ENCODE peak calls at places on chromosomes 4 and X, in five cellular contexts. One of them, this sample, is unnamed. For H3K27me3, the result is how much of the 10 kb centered on the place peaks cover.

GRCh38 chrX:26845051-26845450 is 618.1 kb downstream of the PPP4R3C start:
- DNase-seq in spleen: no peak
- DNase-seq in cardiac muscle cell: peak
- DNase-seq in ascending aorta: no peak
- DNase-seq in brain microvascular endothelial cell: peak
- DNase-seq in this sample: no peak

GRCh38 chr4:151688785-151689043 is 72.1 kb downstream of the GATB start:
- DNase-seq in spleen: no peak
- DNase-seq in cardiac muscle cell: no peak
- DNase-seq in ascending aorta: no peak
- DNase-seq in brain microvascular endothelial cell: no peak
- DNase-seq in this sample: no peak

GRCh38 chr4:147822128-147822527 is 90.2 kb downstream of the ARHGAP10 start:
- DNase-seq in spleen: no peak
- DNase-seq in cardiac muscle cell: peak
- DNase-seq in ascending aorta: peak
- DNase-seq in brain microvascular endothelial cell: no peak
- DNase-seq in this sample: peak

GRCh38 chr4:183057255-183057654 is 41.8 kb upstream of the WWC2 start:
- DNase-seq in spleen: no peak
- DNase-seq in cardiac muscle cell: no peak
- DNase-seq in ascending aorta: no peak
- DNase-seq in brain microvascular endothelial cell: no peak
- DNase-seq in this sample: no peak

GRCh38 chr4:180827610-180828009 is 1415.6 kb upstream of the TENM3 start:
- DNase-seq in spleen: no peak
- DNase-seq in cardiac muscle cell: peak
- DNase-seq in ascending aorta: no peak
- DNase-seq in brain microvascular endothelial cell: no peak
- DNase-seq in this sample: no peak

GRCh38 chr4:31290836-31291235 is 570.7 kb downstream of the PCDH7 start:
- DNase-seq in spleen: no peak
- DNase-seq in cardiac muscle cell: no peak
- DNase-seq in ascending aorta: no peak
- DNase-seq in brain microvascular endothelial cell: no peak
- DNase-seq in this sample: no peak

GRCh38 chr4:26489101-26489669 is 1.1 kb downstream of the CCKAR start:
- DNase-seq in spleen: no peak
- DNase-seq in cardiac muscle cell: no peak
- DNase-seq in ascending aorta: no peak
- DNase-seq in brain microvascular endothelial cell: no peak
- DNase-seq in this sample: no peak

GRCh38 chr4:636628-636950 is 11.2 kb downstream of the PDE6B start:
- DNase-seq in spleen: no peak
- DNase-seq in cardiac muscle cell: no peak
- DNase-seq in ascending aorta: no peak
- DNase-seq in brain microvascular endothelial cell: no peak
- DNase-seq in this sample: peak

GRCh38 chr4:88796545-88796944 is 98.9 kb upstream of the NAP1L5 start:
- DNase-seq in spleen: no peak
- DNase-seq in cardiac muscle cell: no peak
- DNase-seq in ascending aorta: no peak
- DNase-seq in brain microvascular endothelial cell: no peak
- DNase-seq in this sample: no peak

GRCh38 chrX:27680726-27681125 is 90.6 kb downstream of the DCAF8L2 start:
- DNase-seq in spleen: no peak
- DNase-seq in cardiac muscle cell: peak
- DNase-seq in ascending aorta: no peak
- DNase-seq in brain microvascular endothelial cell: peak
- DNase-seq in this sample: no peak

GRCh38 chrX:151973851-151974335 is 583 bp downstream of the GABRE start:
- DNase-seq in spleen: no peak
- DNase-seq in cardiac muscle cell: no peak
- DNase-seq in ascending aorta: peak
- DNase-seq in brain microvascular endothelial cell: no peak
- DNase-seq in this sample: no peak

GRCh38 chr4:34723606-34724005 is 1520.7 kb downstream of the ARAP2 start:
- DNase-seq in spleen: no peak
- DNase-seq in cardiac muscle cell: no peak
- DNase-seq in ascending aorta: no peak
- DNase-seq in brain microvascular endothelial cell: no peak
- DNase-seq in this sample: no peak

GRCh38 chrX:125778256-125778655 is 387.8 kb downstream of the DCAF12L2 start:
- DNase-seq in spleen: no peak
- DNase-seq in cardiac muscle cell: no peak
- DNase-seq in ascending aorta: no peak
- DNase-seq in brain microvascular endothelial cell: no peak
- DNase-seq in this sample: no peak

GRCh38 chr4:139922625-139923024 is 231.4 kb downstream of the MAML3 start:
- DNase-seq in spleen: no peak
- DNase-seq in cardiac muscle cell: peak
- DNase-seq in ascending aorta: no peak
- DNase-seq in brain microvascular endothelial cell: no peak
- DNase-seq in this sample: no peak

GRCh38 chrX:133699023-133699728 is 283.9 kb upstream of the GPC4 start:
- DNase-seq in spleen: no peak
- DNase-seq in cardiac muscle cell: no peak
- DNase-seq in ascending aorta: no peak
- DNase-seq in brain microvascular endothelial cell: no peak
- DNase-seq in this sample: no peak

GRCh38 chrX:19272452-19272851 is 71.3 kb upstream of the PDHA1 start:
- DNase-seq in spleen: no peak
- DNase-seq in cardiac muscle cell: peak
- DNase-seq in ascending aorta: no peak
- DNase-seq in brain microvascular endothelial cell: no peak
- DNase-seq in this sample: no peak

GRCh38 chr4:3440979-3441500 is 728 bp upstream of the HGFAC start:
- DNase-seq in spleen: no peak
- DNase-seq in cardiac muscle cell: peak
- DNase-seq in ascending aorta: no peak
- DNase-seq in brain microvascular endothelial cell: no peak
- DNase-seq in this sample: no peak

GRCh38 chr4:154822775-154823174 is 41.7 kb downstream of the RBM46 start:
- DNase-seq in spleen: no peak
- DNase-seq in cardiac muscle cell: peak
- DNase-seq in ascending aorta: no peak
- DNase-seq in brain microvascular endothelial cell: no peak
- DNase-seq in this sample: no peak

GRCh38 chr4:676871-677235 is 2.5 kb downstream of the MYL5 start:
- DNase-seq in spleen: no peak
- DNase-seq in cardiac muscle cell: no peak
- DNase-seq in ascending aorta: no peak
- DNase-seq in brain microvascular endothelial cell: no peak
- DNase-seq in this sample: no peak

GRCh38 chrX:112694062-112694461 is 14.3 kb upstream of the LHFPL1 start:
- DNase-seq in spleen: no peak
- DNase-seq in cardiac muscle cell: no peak
- DNase-seq in ascending aorta: no peak
- DNase-seq in brain microvascular endothelial cell: no peak
- DNase-seq in this sample: no peak

GRCh38 chr4:76310683-76311082 is 4.2 kb downstream of the STBD1 start:
- DNase-seq in spleen: no peak
- DNase-seq in cardiac muscle cell: no peak
- DNase-seq in ascending aorta: no peak
- DNase-seq in brain microvascular endothelial cell: no peak
- DNase-seq in this sample: no peak

GRCh38 chr4:77264826-77265225 is 107.8 kb downstream of the CCNG2 start:
- DNase-seq in spleen: no peak
- DNase-seq in cardiac muscle cell: no peak
- DNase-seq in ascending aorta: no peak
- DNase-seq in brain microvascular endothelial cell: no peak
- DNase-seq in this sample: no peak

GRCh38 chrX:38816158-38816557 is 14.9 kb downstream of the MID1IP1 start:
- DNase-seq in spleen: no peak
- DNase-seq in cardiac muscle cell: no peak
- DNase-seq in ascending aorta: no peak
- DNase-seq in brain microvascular endothelial cell: no peak
- DNase-seq in this sample: no peak

GRCh38 chr4:13236485-13236884 is 247.7 kb downstream of the RAB28 start:
- DNase-seq in spleen: no peak
- DNase-seq in cardiac muscle cell: no peak
- DNase-seq in ascending aorta: no peak
- DNase-seq in brain microvascular endothelial cell: no peak
- DNase-seq in this sample: no peak

GRCh38 chrX:96027363-96027894 is 657.2 kb upstream of the DIAPH2 start:
- DNase-seq in spleen: no peak
- DNase-seq in cardiac muscle cell: peak
- DNase-seq in ascending aorta: no peak
- DNase-seq in brain microvascular endothelial cell: no peak
- DNase-seq in this sample: no peak

GRCh38 chr4:75549019-75549418 is 6.8 kb upstream of the ODAPH start:
- DNase-seq in spleen: no peak
- DNase-seq in cardiac muscle cell: no peak
- DNase-seq in ascending aorta: no peak
- DNase-seq in brain microvascular endothelial cell: no peak
- DNase-seq in this sample: no peak

GRCh38 chrX:106249706-106250379 is 81.7 kb downstream of the PWWP3B start:
- DNase-seq in spleen: no peak
- DNase-seq in cardiac muscle cell: peak
- DNase-seq in ascending aorta: no peak
- DNase-seq in brain microvascular endothelial cell: no peak
- DNase-seq in this sample: no peak

GRCh38 chrX:155968106-155968714 is 29.3 kb upstream of the IL9R start:
- DNase-seq in spleen: no peak
- DNase-seq in cardiac muscle cell: no peak
- DNase-seq in ascending aorta: no peak
- DNase-seq in brain microvascular endothelial cell: no peak
- DNase-seq in this sample: no peak

GRCh38 chr4:121740796-121741409 is 24.1 kb downstream of the SMIM43 start:
- DNase-seq in spleen: no peak
- DNase-seq in cardiac muscle cell: no peak
- DNase-seq in ascending aorta: no peak
- DNase-seq in brain microvascular endothelial cell: no peak
- DNase-seq in this sample: no peak

GRCh38 chrX:113741744-113742143 is 842.1 kb upstream of the HTR2C start:
- DNase-seq in spleen: no peak
- DNase-seq in cardiac muscle cell: peak
- DNase-seq in ascending aorta: no peak
- DNase-seq in brain microvascular endothelial cell: no peak
- DNase-seq in this sample: no peak

GRCh38 chr4:94127707-94128328 is 79.8 kb upstream of the SMARCAD1 start:
- DNase-seq in spleen: no peak
- DNase-seq in cardiac muscle cell: peak
- DNase-seq in ascending aorta: no peak
- DNase-seq in brain microvascular endothelial cell: no peak
- DNase-seq in this sample: no peak

GRCh38 chr4:11741190-11741652 is 312.5 kb upstream of the HS3ST1 start:
- DNase-seq in spleen: no peak
- DNase-seq in cardiac muscle cell: peak
- DNase-seq in ascending aorta: no peak
- DNase-seq in brain microvascular endothelial cell: no peak
- DNase-seq in this sample: no peak

GRCh38 chr4:13367244-13367643 is 116.9 kb downstream of the RAB28 start:
- DNase-seq in spleen: no peak
- DNase-seq in cardiac muscle cell: no peak
- DNase-seq in ascending aorta: no peak
- DNase-seq in brain microvascular endothelial cell: no peak
- DNase-seq in this sample: no peak

GRCh38 chr4:22500831-22501714 is 14.8 kb downstream of the ADGRA3 start:
- DNase-seq in spleen: no peak
- DNase-seq in cardiac muscle cell: no peak
- DNase-seq in ascending aorta: no peak
- DNase-seq in brain microvascular endothelial cell: peak
- DNase-seq in this sample: no peak
- H3K27ac ChIP-seq in spleen: no peak
- H3K27ac ChIP-seq in cardiac muscle cell: peak
- H3K27ac ChIP-seq in ascending aorta: no peak
- H3K27ac ChIP-seq in brain microvascular endothelial cell: no peak
- H3K27ac ChIP-seq in this sample: peak

GRCh38 chrX:644304-645023 is 13.9 kb downstream of the SHOX start:
- DNase-seq in spleen: no peak
- DNase-seq in cardiac muscle cell: no peak
- DNase-seq in ascending aorta: no peak
- DNase-seq in brain microvascular endothelial cell: no peak
- DNase-seq in this sample: no peak

GRCh38 chrX:642436-643210 is 12.0 kb downstream of the SHOX start:
- DNase-seq in spleen: no peak
- DNase-seq in cardiac muscle cell: no peak
- DNase-seq in ascending aorta: no peak
- DNase-seq in brain microvascular endothelial cell: no peak
- DNase-seq in this sample: no peak

GRCh38 chrX:645024-645376 is 14.4 kb downstream of the SHOX start:
- DNase-seq in spleen: no peak
- DNase-seq in cardiac muscle cell: no peak
- DNase-seq in ascending aorta: no peak
- DNase-seq in brain microvascular endothelial cell: no peak
- DNase-seq in this sample: no peak

GRCh38 chrX:641671-642435 is 11.3 kb downstream of the SHOX start:
- DNase-seq in spleen: peak
- DNase-seq in cardiac muscle cell: no peak
- DNase-seq in ascending aorta: peak
- DNase-seq in brain microvascular endothelial cell: no peak
- DNase-seq in this sample: no peak

DNA sequence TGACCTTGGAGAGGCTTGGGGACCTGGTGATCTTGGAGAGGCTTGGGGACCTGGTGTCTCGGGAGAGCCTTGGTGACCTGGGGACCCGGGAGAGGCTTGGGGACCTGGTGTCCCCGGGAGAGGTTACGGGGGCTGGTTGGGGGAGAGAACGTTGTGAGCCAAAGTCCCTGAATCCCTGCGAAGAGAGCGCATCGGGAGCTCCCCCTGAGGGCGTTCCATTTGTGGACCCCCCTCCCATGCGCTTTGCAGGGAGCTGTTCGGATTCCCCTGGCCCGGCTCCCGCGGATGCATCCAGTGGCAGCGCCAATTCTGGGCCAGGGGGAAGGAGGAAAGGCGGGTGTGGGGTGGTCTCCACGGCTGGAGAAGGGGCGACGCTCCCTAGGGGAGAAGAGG is 13.3 kb downstream of the SHOX start:
- DNase-seq in spleen: no peak
- DNase-seq in cardiac muscle cell: no peak
- DNase-seq in ascending aorta: no peak
- DNase-seq in brain microvascular endothelial cell: no peak
- DNase-seq in this sample: no peak
- H3K27me3 ChIP-seq in spleen: under half
- H3K27me3 ChIP-seq in cardiac muscle cell: half or more
- H3K27me3 ChIP-seq in ascending aorta: under half
- H3K27me3 ChIP-seq in brain microvascular endothelial cell: under half
- H3K27me3 ChIP-seq in this sample: under half

DNA sequence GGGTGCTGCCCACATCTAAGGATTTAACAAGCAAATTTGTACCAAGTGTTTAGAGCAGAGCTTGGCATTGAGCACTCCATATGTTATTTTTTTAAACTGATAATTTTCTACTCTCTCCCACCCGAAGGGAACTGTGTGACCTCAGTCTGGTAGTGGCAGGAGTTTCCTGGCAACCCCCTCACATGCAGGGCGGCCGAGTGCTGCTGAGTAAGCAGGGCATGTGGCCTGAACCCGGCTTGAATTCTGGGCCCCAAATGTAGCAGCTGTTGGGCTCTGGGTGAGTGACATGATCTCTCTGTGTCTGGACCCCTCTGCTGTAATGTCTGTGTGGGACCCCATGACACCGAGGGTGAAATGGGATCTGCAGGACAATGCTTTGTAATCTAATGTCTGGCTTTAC is 13.6 kb upstream of the C4orf50 start:
- DNase-seq in spleen: no peak
- DNase-seq in cardiac muscle cell: no peak
- DNase-seq in ascending aorta: no peak
- DNase-seq in brain microvascular endothelial cell: no peak
- DNase-seq in this sample: no peak
- H3K27ac ChIP-seq in spleen: no peak
- H3K27ac ChIP-seq in cardiac muscle cell: no peak
- H3K27ac ChIP-seq in ascending aorta: no peak
- H3K27ac ChIP-seq in brain microvascular endothelial cell: no peak
- H3K27ac ChIP-seq in this sample: no peak

GRCh38 chr4:80261989-80262600 is 4.4 kb upstream of the FGF5 start:
- DNase-seq in spleen: no peak
- DNase-seq in cardiac muscle cell: no peak
- DNase-seq in ascending aorta: no peak
- DNase-seq in brain microvascular endothelial cell: no peak
- DNase-seq in this sample: no peak
- H3K27me3 ChIP-seq in spleen: under half
- H3K27me3 ChIP-seq in cardiac muscle cell: half or more
- H3K27me3 ChIP-seq in ascending aorta: under half
- H3K27me3 ChIP-seq in brain microvascular endothelial cell: under half
- H3K27me3 ChIP-seq in this sample: under half

This sample was measured in gastrocnemius medialis.